ENCODE peak calls at places on chromosomes 13 and 19, in nine cellular contexts. G is SK-N-SH, N is PC-3, K is GM23248, I is HCT116, D is neural progenitor cell, M is hepatocyte, V is GM23338, S is MM.1S. F is an unnamed sample.

GRCh38 chr13:27971236-27971645 is 2.1 kb upstream of the CDX2 start:
- DNase-seq in V (peak), I (no peak), N (no peak), S (no peak), D (peak), M (peak), K (no peak), G (peak), F (no peak)

GRCh38 chr13:76976488-76976887 is 15.4 kb upstream of the CLN5 start:
- DNase-seq in D (no peak), G (no peak), M (no peak), V (no peak), I (no peak), N (no peak), S (no peak), K (no peak), F (no peak)

GRCh38 chr13:27450921-27451461 is 627 bp upstream of the MTIF3 start:
- DNase-seq in G (peak), N (peak), M (peak), V (peak), K (peak), S (peak), D (peak), I (peak), F (peak)

GRCh38 chr13:113584205-113584869 is at the start of gene TFDP1:
- DNase-seq in S (peak), K (peak), M (peak), I (peak), D (peak), N (peak), G (peak), V (peak), F (peak)

GRCh38 chr19:6710273-6711077 is 10.0 kb downstream of the C3 start:
- DNase-seq in N (peak), I (no peak), G (no peak), K (no peak), M (no peak), S (no peak), V (peak), D (peak), F (no peak)

GRCh38 chr19:13839193-13839937 is 37.6 kb upstream of the NANOS3 start:
- DNase-seq in S (peak), G (peak), V (peak), I (no peak), M (peak), N (peak), D (peak), K (peak), F (peak)

GRCh38 chr13:50130686-50131051 is 115.4 kb downstream of the KCNRG start:
- DNase-seq in V (peak), D (peak), M (peak), N (peak), I (no peak), S (peak), K (peak), G (peak), F (peak)

GRCh38 chr19:38735257-38735686 is 9.0 kb downstream of the CAPN12 start:
- DNase-seq in G (peak), S (no peak), M (peak), V (peak), K (no peak), N (peak), D (peak), I (no peak), F (peak)

GRCh38 chr13:31749929-31750328 is 10.6 kb downstream of the RXFP2 start:
- DNase-seq in S (no peak), M (no peak), I (no peak), N (peak), K (peak), V (no peak), D (no peak), G (no peak), F (no peak)

GRCh38 chr13:98706446-98707110 is 45.9 kb downstream of the SLC15A1 start:
- DNase-seq in I (no peak), D (no peak), S (no peak), G (no peak), N (peak), K (no peak), M (peak), V (no peak), F (no peak)

DNA sequence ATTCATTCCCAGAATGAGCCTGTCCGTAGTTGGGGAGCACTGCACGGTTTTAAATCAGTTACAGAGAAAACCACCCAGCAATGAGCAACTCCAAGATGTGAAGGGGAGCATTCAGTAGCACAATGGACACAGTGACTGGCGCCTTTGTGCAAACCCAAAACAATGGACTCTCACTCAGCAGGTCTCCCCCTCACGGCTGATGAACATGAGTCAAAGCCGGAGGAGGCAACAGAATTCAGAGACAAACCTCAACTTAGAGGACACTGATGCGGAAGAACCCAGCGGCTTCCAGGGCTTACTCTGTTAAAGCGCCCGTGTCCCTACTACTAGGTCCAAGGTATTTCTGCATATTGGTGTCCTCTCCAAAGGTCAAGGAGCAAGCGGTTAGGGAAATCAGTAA is 17.7 kb downstream of the PLEKHF1 start:
- DNase-seq in D (peak), K (peak), I (no peak), V (no peak), G (no peak), M (no peak), N (no peak), S (no peak), F (no peak)
- H3K27ac ChIP-seq in D (no peak), K (no peak), I (no peak), V (no peak), G (no peak), M (no peak), N (no peak), S (no peak), F (no peak)

GRCh38 chr13:30569901-30570576 is 47.7 kb upstream of the USPL1 start:
- DNase-seq in N (peak), K (peak), V (peak), D (no peak), G (no peak), S (no peak), M (peak), I (peak), F (no peak)
- TF ChIP-seq EZH2phosphoT487 in N (no peak), K (no peak), V (no peak), D (no peak), G (no peak), S (no peak), M (no peak), I (no peak), F (no peak)

GRCh38 chr13:40178130-40178529 is 488.3 kb downstream of the FOXO1 start:
- DNase-seq in V (no peak), M (no peak), K (no peak), S (no peak), I (no peak), N (no peak), G (no peak), D (no peak), F (no peak)

GRCh38 chr13:40172878-40173277 is 493.6 kb downstream of the FOXO1 start:
- DNase-seq in V (no peak), D (no peak), M (no peak), N (no peak), S (no peak), K (no peak), G (peak), I (no peak), F (no peak)

GRCh38 chr13:40175639-40176038 is 490.8 kb downstream of the FOXO1 start:
- DNase-seq in V (no peak), I (no peak), G (no peak), N (no peak), K (peak), M (no peak), D (no peak), S (no peak), F (no peak)

GRCh38 chr13:40179421-40179820 is 487.0 kb downstream of the FOXO1 start:
- DNase-seq in I (no peak), S (no peak), K (no peak), V (no peak), N (no peak), D (no peak), G (no peak), M (no peak), F (no peak)

GRCh38 chr13:40176242-40176641 is 490.2 kb downstream of the FOXO1 start:
- DNase-seq in M (no peak), G (no peak), S (no peak), V (no peak), I (no peak), D (no peak), N (no peak), K (no peak), F (no peak)
- H3K27ac ChIP-seq in M (peak), G (no peak), S (no peak), V (no peak), I (no peak), D (no peak), N (no peak), K (no peak), F (no peak)

DNA sequence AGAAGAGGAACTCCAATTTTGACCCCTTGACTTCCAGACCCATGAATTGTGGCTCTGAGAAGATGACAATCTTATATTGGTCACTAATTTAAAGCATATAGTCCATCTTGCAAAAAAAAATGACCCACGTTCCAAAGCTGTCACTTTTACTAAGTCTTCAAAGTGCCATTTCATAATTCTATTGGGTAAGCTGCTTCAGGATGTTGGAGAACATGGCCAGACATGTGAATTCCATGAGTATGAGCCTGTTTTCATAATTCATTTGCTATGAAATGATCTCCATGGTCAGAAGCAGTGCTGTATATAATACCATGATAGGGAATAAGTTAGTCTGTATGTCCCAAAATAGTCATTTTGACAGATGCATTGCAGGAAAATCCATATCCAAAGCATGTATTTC is 1787.3 kb downstream of the SLITRK5 start:
- DNase-seq in N (no peak), V (no peak), K (no peak), S (no peak), D (no peak), M (no peak), G (no peak), I (no peak), F (no peak)
- TF ChIP-seq EZH2phosphoT487 in N (no peak), V (no peak), K (no peak), S (no peak), D (no peak), M (no peak), G (no peak), I (no peak), F (no peak)

DNA sequence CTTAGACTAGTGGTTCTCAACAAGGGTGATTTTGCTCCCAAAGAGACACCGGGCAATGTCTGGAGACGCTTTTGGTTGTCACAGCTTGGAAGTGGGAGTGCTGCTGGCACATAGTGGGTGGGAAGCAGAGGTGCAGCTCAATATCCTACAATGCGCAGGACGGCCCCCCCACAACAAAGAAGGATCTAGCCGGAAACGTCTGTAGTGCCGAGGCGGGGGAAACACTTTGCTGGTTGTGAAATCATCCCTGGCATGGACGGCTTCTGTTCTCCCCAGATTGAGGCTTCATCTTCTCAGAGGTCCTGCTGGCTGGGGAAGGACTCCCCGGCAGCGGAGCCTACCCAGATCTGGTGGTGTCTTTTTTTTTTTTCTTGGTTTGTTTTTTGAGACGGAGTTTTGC is 13.4 kb upstream of the SYT5 start:
- DNase-seq in I (no peak), N (no peak), D (no peak), K (no peak), V (no peak), S (no peak), G (no peak), M (no peak), F (no peak)
- H3K27ac ChIP-seq in I (no peak), N (no peak), D (no peak), K (no peak), V (no peak), S (no peak), G (no peak), M (no peak), F (no peak)

GRCh38 chr13:51235186-51235585 is 13.0 kb downstream of the FAM124A start:
- DNase-seq in D (no peak), I (no peak), M (no peak), S (no peak), V (no peak), K (peak), N (no peak), G (no peak), F (no peak)
- TF ChIP-seq EZH2phosphoT487 in D (no peak), I (no peak), M (no peak), S (no peak), V (no peak), K (no peak), N (no peak), G (no peak), F (no peak)

GRCh38 chr13:86446311-86446710 is 647.1 kb upstream of the SLITRK6 start:
- DNase-seq in S (no peak), I (no peak), N (peak), D (peak), M (no peak), G (no peak), K (peak), V (peak), F (no peak)
- H3K27ac ChIP-seq in S (no peak), I (no peak), N (peak), D (no peak), M (no peak), G (no peak), K (peak), V (no peak), F (no peak)

F was measured in OCI-LY7.